ENCODE peak calls at places on chromosomes 5 and 9, in seven cellular contexts. One of them, this sample, is unnamed.

GRCh38 chr9:93473411-93473810 is 20.0 kb upstream of the FAM120AOS start:
- DNase-seq in effector memory CD4-positive, alpha-beta T cell: no peak
- DNase-seq in midbrain: no peak
- DNase-seq in NCI-H1694: no peak
- DNase-seq in AG04449: no peak
- DNase-seq in H9: no peak
- DNase-seq in HCT116: no peak
- DNase-seq in this sample: peak; percentile 66

GRCh38 chr5:132087176-132087575 is 13.6 kb downstream of the CSF2 start:
- DNase-seq in effector memory CD4-positive, alpha-beta T cell: no peak
- DNase-seq in midbrain: no peak
- DNase-seq in NCI-H1694: no peak
- DNase-seq in AG04449: no peak
- DNase-seq in H9: no peak
- DNase-seq in HCT116: no peak
- DNase-seq in this sample: no peak

GRCh38 chr5:54803381-54804025 is 181.9 kb downstream of the ESM1 start:
- DNase-seq in effector memory CD4-positive, alpha-beta T cell: no peak
- DNase-seq in midbrain: no peak
- DNase-seq in NCI-H1694: no peak
- DNase-seq in AG04449: no peak
- DNase-seq in H9: no peak
- DNase-seq in HCT116: no peak
- DNase-seq in this sample: peak; percentile 8

GRCh38 chr9:34378376-34379060 is 1.8 kb upstream of the MYORG start:
- DNase-seq in effector memory CD4-positive, alpha-beta T cell: no peak
- DNase-seq in midbrain: no peak
- DNase-seq in NCI-H1694: no peak
- DNase-seq in AG04449: no peak
- DNase-seq in H9: no peak
- DNase-seq in HCT116: no peak
- DNase-seq in this sample: no peak

GRCh38 chr9:111178361-111179043 is 140.2 kb upstream of the LPAR1 start:
- DNase-seq in effector memory CD4-positive, alpha-beta T cell: no peak
- DNase-seq in midbrain: no peak
- DNase-seq in NCI-H1694: no peak
- DNase-seq in AG04449: peak; percentile 83
- DNase-seq in H9: no peak
- DNase-seq in HCT116: no peak
- DNase-seq in this sample: peak; percentile 94

GRCh38 chr5:88188458-88189132 is 80.0 kb downstream of the TMEM161B start:
- DNase-seq in effector memory CD4-positive, alpha-beta T cell: no peak
- DNase-seq in midbrain: no peak
- DNase-seq in NCI-H1694: no peak
- DNase-seq in AG04449: no peak
- DNase-seq in H9: no peak
- DNase-seq in HCT116: peak; percentile 19
- DNase-seq in this sample: peak; percentile 6

GRCh38 chr5:42876375-42876844 is 64.7 kb upstream of the SELENOP start:
- DNase-seq in effector memory CD4-positive, alpha-beta T cell: no peak
- DNase-seq in midbrain: peak; percentile 48
- DNase-seq in NCI-H1694: no peak
- DNase-seq in AG04449: no peak
- DNase-seq in H9: no peak
- DNase-seq in HCT116: no peak
- DNase-seq in this sample: no peak

GRCh38 chr5:174410716-174411512 is 313.5 kb upstream of the MSX2 start:
- DNase-seq in effector memory CD4-positive, alpha-beta T cell: no peak
- DNase-seq in midbrain: no peak
- DNase-seq in NCI-H1694: no peak
- DNase-seq in AG04449: no peak
- DNase-seq in H9: no peak
- DNase-seq in HCT116: no peak
- DNase-seq in this sample: no peak

GRCh38 chr5:35087971-35088370 is 40.2 kb upstream of the AGXT2 start:
- DNase-seq in effector memory CD4-positive, alpha-beta T cell: no peak
- DNase-seq in midbrain: no peak
- DNase-seq in NCI-H1694: no peak
- DNase-seq in AG04449: no peak
- DNase-seq in H9: no peak
- DNase-seq in HCT116: no peak
- DNase-seq in this sample: peak; percentile 62

GRCh38 chr9:84670106-84670800 is 724 bp downstream of the NTRK2 start:
- DNase-seq in effector memory CD4-positive, alpha-beta T cell: no peak
- DNase-seq in midbrain: peak; percentile 62
- DNase-seq in NCI-H1694: no peak
- DNase-seq in AG04449: no peak
- DNase-seq in H9: peak; percentile 70
- DNase-seq in HCT116: no peak
- DNase-seq in this sample: no peak

GRCh38 chr5:150114773-150115408 is 28.5 kb upstream of the CSF1R start:
- DNase-seq in effector memory CD4-positive, alpha-beta T cell: no peak
- DNase-seq in midbrain: peak; percentile 18
- DNase-seq in NCI-H1694: no peak
- DNase-seq in AG04449: no peak
- DNase-seq in H9: peak; percentile 10
- DNase-seq in HCT116: no peak
- DNase-seq in this sample: no peak

GRCh38 chr5:177133845-177134652 is 476 bp downstream of the NSD1 start:
- DNase-seq in effector memory CD4-positive, alpha-beta T cell: peak; percentile 20
- DNase-seq in midbrain: peak; percentile 64
- DNase-seq in NCI-H1694: no peak
- DNase-seq in AG04449: no peak
- DNase-seq in H9: peak; percentile 75
- DNase-seq in HCT116: no peak
- DNase-seq in this sample: peak; percentile 57

GRCh38 chr5:177091232-177091631 is 4.5 kb downstream of the FGFR4 start:
- DNase-seq in effector memory CD4-positive, alpha-beta T cell: no peak
- DNase-seq in midbrain: no peak
- DNase-seq in NCI-H1694: no peak
- DNase-seq in AG04449: no peak
- DNase-seq in H9: no peak
- DNase-seq in HCT116: no peak
- DNase-seq in this sample: no peak

GRCh38 chr5:102758576-102758975 is 3.5 kb downstream of the PAM start:
- DNase-seq in effector memory CD4-positive, alpha-beta T cell: no peak
- DNase-seq in midbrain: no peak
- DNase-seq in NCI-H1694: no peak
- DNase-seq in AG04449: no peak
- DNase-seq in H9: no peak
- DNase-seq in HCT116: no peak
- DNase-seq in this sample: peak; percentile 72

GRCh38 chr5:29780401-29780800 is 1413.1 kb upstream of the CDH6 start:
- DNase-seq in effector memory CD4-positive, alpha-beta T cell: no peak
- DNase-seq in midbrain: no peak
- DNase-seq in NCI-H1694: no peak
- DNase-seq in AG04449: no peak
- DNase-seq in H9: no peak
- DNase-seq in HCT116: no peak
- DNase-seq in this sample: no peak

GRCh38 chr5:149325166-149325735 is 20.0 kb upstream of the GRPEL2 start:
- DNase-seq in effector memory CD4-positive, alpha-beta T cell: no peak
- DNase-seq in midbrain: no peak
- DNase-seq in NCI-H1694: peak; percentile 17
- DNase-seq in AG04449: no peak
- DNase-seq in H9: no peak
- DNase-seq in HCT116: no peak
- DNase-seq in this sample: peak; percentile 49

GRCh38 chr9:71819115-71819739 is 50.9 kb upstream of the CEMIP2 start:
- DNase-seq in effector memory CD4-positive, alpha-beta T cell: peak; percentile 28
- DNase-seq in midbrain: peak; percentile 33
- DNase-seq in NCI-H1694: peak; percentile 24
- DNase-seq in AG04449: no peak
- DNase-seq in H9: no peak
- DNase-seq in HCT116: peak; percentile 10
- DNase-seq in this sample: peak; percentile 15

GRCh38 chr9:16526380-16526779 is 344.1 kb downstream of the BNC2 start:
- DNase-seq in effector memory CD4-positive, alpha-beta T cell: no peak
- DNase-seq in midbrain: no peak
- DNase-seq in NCI-H1694: no peak
- DNase-seq in AG04449: no peak
- DNase-seq in H9: no peak
- DNase-seq in HCT116: no peak
- DNase-seq in this sample: peak; percentile 88

GRCh38 chr5:152462021-152462721 is 57.1 kb upstream of the NMUR2 start:
- DNase-seq in effector memory CD4-positive, alpha-beta T cell: no peak
- DNase-seq in midbrain: peak; percentile 17
- DNase-seq in NCI-H1694: no peak
- DNase-seq in AG04449: no peak
- DNase-seq in H9: no peak
- DNase-seq in HCT116: no peak
- DNase-seq in this sample: no peak

GRCh38 chr5:35894131-35894530 is 37.4 kb downstream of the IL7R start:
- DNase-seq in effector memory CD4-positive, alpha-beta T cell: no peak
- DNase-seq in midbrain: no peak
- DNase-seq in NCI-H1694: no peak
- DNase-seq in AG04449: no peak
- DNase-seq in H9: no peak
- DNase-seq in HCT116: no peak
- DNase-seq in this sample: no peak

GRCh38 chr5:113147537-113147936 is 170.9 kb downstream of the DCP2 start:
- DNase-seq in effector memory CD4-positive, alpha-beta T cell: no peak
- DNase-seq in midbrain: no peak
- DNase-seq in NCI-H1694: no peak
- DNase-seq in AG04449: no peak
- DNase-seq in H9: no peak
- DNase-seq in HCT116: no peak
- DNase-seq in this sample: no peak

GRCh38 chr5:172426086-172426485 is 28.2 kb downstream of the SH3PXD2B start:
- DNase-seq in effector memory CD4-positive, alpha-beta T cell: no peak
- DNase-seq in midbrain: no peak
- DNase-seq in NCI-H1694: no peak
- DNase-seq in AG04449: no peak
- DNase-seq in H9: no peak
- DNase-seq in HCT116: no peak
- DNase-seq in this sample: peak; percentile 71

GRCh38 chr9:132994410-132995120 is 16.1 kb downstream of the GFI1B start:
- DNase-seq in effector memory CD4-positive, alpha-beta T cell: no peak
- DNase-seq in midbrain: no peak
- DNase-seq in NCI-H1694: no peak
- DNase-seq in AG04449: no peak
- DNase-seq in H9: no peak
- DNase-seq in HCT116: no peak
- DNase-seq in this sample: peak; percentile 35

GRCh38 chr5:127564002-127564769 is 46.7 kb downstream of the PRRC1 start:
- DNase-seq in effector memory CD4-positive, alpha-beta T cell: peak; percentile 33
- DNase-seq in midbrain: peak; percentile 64
- DNase-seq in NCI-H1694: peak; percentile 74
- DNase-seq in AG04449: no peak
- DNase-seq in H9: no peak
- DNase-seq in HCT116: peak; percentile 48
- DNase-seq in this sample: peak; percentile 74

GRCh38 chr5:158797498-158797845 is 302.2 kb downstream of the EBF1 start:
- DNase-seq in effector memory CD4-positive, alpha-beta T cell: no peak
- DNase-seq in midbrain: no peak
- DNase-seq in NCI-H1694: no peak
- DNase-seq in AG04449: no peak
- DNase-seq in H9: no peak
- DNase-seq in HCT116: no peak
- DNase-seq in this sample: no peak

GRCh38 chr5:7392401-7393024 is 3.4 kb upstream of the ADCY2 start:
- DNase-seq in effector memory CD4-positive, alpha-beta T cell: no peak
- DNase-seq in midbrain: peak; percentile 55
- DNase-seq in NCI-H1694: peak; percentile 81
- DNase-seq in AG04449: no peak
- DNase-seq in H9: peak; percentile 68
- DNase-seq in HCT116: no peak
- DNase-seq in this sample: peak; percentile 12

GRCh38 chr9:129500863-129501770 is 119.8 kb downstream of the C9orf50 start:
- DNase-seq in effector memory CD4-positive, alpha-beta T cell: no peak
- DNase-seq in midbrain: no peak
- DNase-seq in NCI-H1694: no peak
- DNase-seq in AG04449: no peak
- DNase-seq in H9: no peak
- DNase-seq in HCT116: no peak
- DNase-seq in this sample: no peak

GRCh38 chr5:149473441-149473840 is 77.8 kb downstream of the CSNK1A1 start:
- DNase-seq in effector memory CD4-positive, alpha-beta T cell: no peak
- DNase-seq in midbrain: no peak
- DNase-seq in NCI-H1694: no peak
- DNase-seq in AG04449: no peak
- DNase-seq in H9: no peak
- DNase-seq in HCT116: no peak
- DNase-seq in this sample: no peak

GRCh38 chr9:113386571-113387393 is 10.0 kb upstream of the HDHD3 start:
- DNase-seq in effector memory CD4-positive, alpha-beta T cell: no peak
- DNase-seq in midbrain: no peak
- DNase-seq in NCI-H1694: no peak
- DNase-seq in AG04449: no peak
- DNase-seq in H9: no peak
- DNase-seq in HCT116: no peak
- DNase-seq in this sample: no peak

GRCh38 chr5:472076-472655 is 29.2 kb downstream of the EXOC3 start:
- DNase-seq in effector memory CD4-positive, alpha-beta T cell: no peak
- DNase-seq in midbrain: no peak
- DNase-seq in NCI-H1694: no peak
- DNase-seq in AG04449: no peak
- DNase-seq in H9: no peak
- DNase-seq in HCT116: no peak
- DNase-seq in this sample: peak; percentile 13

GRCh38 chr9:93813687-93814560 is 141.2 kb downstream of the BARX1 start:
- DNase-seq in effector memory CD4-positive, alpha-beta T cell: no peak
- DNase-seq in midbrain: no peak
- DNase-seq in NCI-H1694: no peak
- DNase-seq in AG04449: no peak
- DNase-seq in H9: peak; percentile 46
- DNase-seq in HCT116: no peak
- DNase-seq in this sample: no peak

GRCh38 chr5:7364226-7364875 is 31.6 kb upstream of the ADCY2 start:
- DNase-seq in effector memory CD4-positive, alpha-beta T cell: no peak
- DNase-seq in midbrain: no peak
- DNase-seq in NCI-H1694: no peak
- DNase-seq in AG04449: no peak
- DNase-seq in H9: no peak
- DNase-seq in HCT116: no peak
- DNase-seq in this sample: no peak

GRCh38 chr5:139648205-139649081 is at the start of gene CXXC5:
- DNase-seq in effector memory CD4-positive, alpha-beta T cell: no peak
- DNase-seq in midbrain: peak; percentile 91
- DNase-seq in NCI-H1694: no peak
- DNase-seq in AG04449: no peak
- DNase-seq in H9: peak; percentile 85
- DNase-seq in HCT116: no peak
- DNase-seq in this sample: peak; percentile 86

GRCh38 chr5:112059601-112060135 is 302.7 kb upstream of the NREP start:
- DNase-seq in effector memory CD4-positive, alpha-beta T cell: no peak
- DNase-seq in midbrain: no peak
- DNase-seq in NCI-H1694: no peak
- DNase-seq in AG04449: no peak
- DNase-seq in H9: no peak
- DNase-seq in HCT116: no peak
- DNase-seq in this sample: peak; percentile 25

GRCh38 chr9:134408939-134409737 is 82.9 kb downstream of the RXRA start:
- DNase-seq in effector memory CD4-positive, alpha-beta T cell: no peak
- DNase-seq in midbrain: no peak
- DNase-seq in NCI-H1694: no peak
- DNase-seq in AG04449: no peak
- DNase-seq in H9: no peak
- DNase-seq in HCT116: no peak
- DNase-seq in this sample: no peak

GRCh38 chr5:72046106-72046505 is 61.2 kb upstream of the MAP1B start:
- DNase-seq in effector memory CD4-positive, alpha-beta T cell: no peak
- DNase-seq in midbrain: no peak
- DNase-seq in NCI-H1694: no peak
- DNase-seq in AG04449: no peak
- DNase-seq in H9: no peak
- DNase-seq in HCT116: no peak
- DNase-seq in this sample: no peak